ENCODE peak calls at places on chromosome 17, in seven cellular contexts. One of them, this sample, is unnamed.

GRCh38 chr17:72707881-72708280 is 384.6 kb downstream of the SLC39A11 start:
- DNase-seq in stimulated activated CD4-positive, alpha-beta T cell treated with anti-CD3 and anti-CD28 coated beads, Interleukin-1b, Interleukin-23, amount 100 ng/mL, for 1 hour: no peak
- DNase-seq in gastrocnemius medialis: no peak
- DNase-seq in GM10248: no peak
- DNase-seq in CD8-positive, alpha-beta T cell: no peak
- DNase-seq in body of pancreas: no peak
- DNase-seq in brain microvascular endothelial cell: no peak
- DNase-seq in this sample: no peak

GRCh38 chr17:14780116-14780515 is 479.2 kb downstream of the HS3ST3B1 start:
- DNase-seq in gastrocnemius medialis: no peak
- DNase-seq in brain microvascular endothelial cell: no peak
- DNase-seq in body of pancreas: no peak
- DNase-seq in GM10248: no peak
- DNase-seq in stimulated activated CD4-positive, alpha-beta T cell treated with anti-CD3 and anti-CD28 coated beads, Interleukin-1b, Interleukin-23, amount 100 ng/mL, for 1 hour: no peak
- DNase-seq in CD8-positive, alpha-beta T cell: no peak
- DNase-seq in this sample: no peak

GRCh38 chr17:48860034-48860433 is 29.2 kb downstream of the CALCOCO2 start:
- DNase-seq in brain microvascular endothelial cell: no peak
- DNase-seq in gastrocnemius medialis: no peak
- DNase-seq in CD8-positive, alpha-beta T cell: no peak
- DNase-seq in GM10248: no peak
- DNase-seq in body of pancreas: no peak
- DNase-seq in stimulated activated CD4-positive, alpha-beta T cell treated with anti-CD3 and anti-CD28 coated beads, Interleukin-1b, Interleukin-23, amount 100 ng/mL, for 1 hour: no peak
- DNase-seq in this sample: no peak

GRCh38 chr17:17722081-17722905 is 41.0 kb downstream of the RAI1 start:
- DNase-seq in gastrocnemius medialis: no peak
- DNase-seq in brain microvascular endothelial cell: no peak
- DNase-seq in body of pancreas: no peak
- DNase-seq in stimulated activated CD4-positive, alpha-beta T cell treated with anti-CD3 and anti-CD28 coated beads, Interleukin-1b, Interleukin-23, amount 100 ng/mL, for 1 hour: no peak
- DNase-seq in CD8-positive, alpha-beta T cell: no peak
- DNase-seq in GM10248: no peak
- DNase-seq in this sample: no peak

GRCh38 chr17:78717431-78717980 is 64.6 kb downstream of the CYTH1 start:
- DNase-seq in GM10248: no peak
- DNase-seq in CD8-positive, alpha-beta T cell: no peak
- DNase-seq in body of pancreas: peak
- DNase-seq in gastrocnemius medialis: no peak
- DNase-seq in stimulated activated CD4-positive, alpha-beta T cell treated with anti-CD3 and anti-CD28 coated beads, Interleukin-1b, Interleukin-23, amount 100 ng/mL, for 1 hour: no peak
- DNase-seq in brain microvascular endothelial cell: no peak
- DNase-seq in this sample: no peak

GRCh38 chr17:2337152-2337810 is at the start of gene SGSM2:
- DNase-seq in brain microvascular endothelial cell: no peak
- DNase-seq in GM10248: peak
- DNase-seq in body of pancreas: peak
- DNase-seq in CD8-positive, alpha-beta T cell: peak
- DNase-seq in gastrocnemius medialis: no peak
- DNase-seq in stimulated activated CD4-positive, alpha-beta T cell treated with anti-CD3 and anti-CD28 coated beads, Interleukin-1b, Interleukin-23, amount 100 ng/mL, for 1 hour: peak
- DNase-seq in this sample: no peak

GRCh38 chr17:63433746-63434591 is 12.1 kb downstream of the CYB561 start:
- DNase-seq in body of pancreas: peak
- DNase-seq in stimulated activated CD4-positive, alpha-beta T cell treated with anti-CD3 and anti-CD28 coated beads, Interleukin-1b, Interleukin-23, amount 100 ng/mL, for 1 hour: no peak
- DNase-seq in gastrocnemius medialis: peak
- DNase-seq in CD8-positive, alpha-beta T cell: no peak
- DNase-seq in GM10248: no peak
- DNase-seq in brain microvascular endothelial cell: peak
- DNase-seq in this sample: no peak

GRCh38 chr17:43998552-43998951 is 5.9 kb upstream of the NAGS start:
- DNase-seq in body of pancreas: no peak
- DNase-seq in brain microvascular endothelial cell: peak
- DNase-seq in CD8-positive, alpha-beta T cell: no peak
- DNase-seq in GM10248: no peak
- DNase-seq in gastrocnemius medialis: no peak
- DNase-seq in stimulated activated CD4-positive, alpha-beta T cell treated with anti-CD3 and anti-CD28 coated beads, Interleukin-1b, Interleukin-23, amount 100 ng/mL, for 1 hour: no peak
- DNase-seq in this sample: no peak

GRCh38 chr17:40516581-40517285 is 15.3 kb upstream of the TNS4 start:
- DNase-seq in GM10248: peak
- DNase-seq in body of pancreas: no peak
- DNase-seq in gastrocnemius medialis: peak
- DNase-seq in brain microvascular endothelial cell: no peak
- DNase-seq in stimulated activated CD4-positive, alpha-beta T cell treated with anti-CD3 and anti-CD28 coated beads, Interleukin-1b, Interleukin-23, amount 100 ng/mL, for 1 hour: no peak
- DNase-seq in CD8-positive, alpha-beta T cell: no peak
- DNase-seq in this sample: no peak

GRCh38 chr17:45650601-45651000 is 133.5 kb upstream of the CRHR1 start:
- DNase-seq in stimulated activated CD4-positive, alpha-beta T cell treated with anti-CD3 and anti-CD28 coated beads, Interleukin-1b, Interleukin-23, amount 100 ng/mL, for 1 hour: no peak
- DNase-seq in gastrocnemius medialis: no peak
- DNase-seq in brain microvascular endothelial cell: no peak
- DNase-seq in CD8-positive, alpha-beta T cell: no peak
- DNase-seq in body of pancreas: no peak
- DNase-seq in GM10248: no peak
- DNase-seq in this sample: no peak

GRCh38 chr17:76734080-76734840 is 2.9 kb downstream of the SRSF2 start:
- DNase-seq in stimulated activated CD4-positive, alpha-beta T cell treated with anti-CD3 and anti-CD28 coated beads, Interleukin-1b, Interleukin-23, amount 100 ng/mL, for 1 hour: no peak
- DNase-seq in GM10248: no peak
- DNase-seq in gastrocnemius medialis: no peak
- DNase-seq in CD8-positive, alpha-beta T cell: no peak
- DNase-seq in body of pancreas: peak
- DNase-seq in brain microvascular endothelial cell: no peak
- DNase-seq in this sample: no peak

GRCh38 chr17:3890893-3891219 is 2.0 kb downstream of the CAMKK1 start:
- DNase-seq in gastrocnemius medialis: no peak
- DNase-seq in GM10248: no peak
- DNase-seq in brain microvascular endothelial cell: no peak
- DNase-seq in body of pancreas: no peak
- DNase-seq in stimulated activated CD4-positive, alpha-beta T cell treated with anti-CD3 and anti-CD28 coated beads, Interleukin-1b, Interleukin-23, amount 100 ng/mL, for 1 hour: no peak
- DNase-seq in CD8-positive, alpha-beta T cell: no peak
- DNase-seq in this sample: no peak

GRCh38 chr17:28846231-28846630 is 3.6 kb upstream of the FAM222B start:
- DNase-seq in brain microvascular endothelial cell: no peak
- DNase-seq in GM10248: no peak
- DNase-seq in gastrocnemius medialis: no peak
- DNase-seq in stimulated activated CD4-positive, alpha-beta T cell treated with anti-CD3 and anti-CD28 coated beads, Interleukin-1b, Interleukin-23, amount 100 ng/mL, for 1 hour: no peak
- DNase-seq in body of pancreas: no peak
- DNase-seq in CD8-positive, alpha-beta T cell: no peak
- DNase-seq in this sample: no peak

GRCh38 chr17:79704691-79705090 is 26.1 kb upstream of the ENPP7 start:
- DNase-seq in stimulated activated CD4-positive, alpha-beta T cell treated with anti-CD3 and anti-CD28 coated beads, Interleukin-1b, Interleukin-23, amount 100 ng/mL, for 1 hour: no peak
- DNase-seq in brain microvascular endothelial cell: no peak
- DNase-seq in CD8-positive, alpha-beta T cell: no peak
- DNase-seq in GM10248: no peak
- DNase-seq in body of pancreas: no peak
- DNase-seq in gastrocnemius medialis: no peak
- DNase-seq in this sample: no peak

GRCh38 chr17:78497115-78497540 is 80.1 kb downstream of the DNAH17 start:
- DNase-seq in gastrocnemius medialis: peak
- DNase-seq in body of pancreas: peak
- DNase-seq in stimulated activated CD4-positive, alpha-beta T cell treated with anti-CD3 and anti-CD28 coated beads, Interleukin-1b, Interleukin-23, amount 100 ng/mL, for 1 hour: peak
- DNase-seq in brain microvascular endothelial cell: peak
- DNase-seq in GM10248: peak
- DNase-seq in CD8-positive, alpha-beta T cell: no peak
- DNase-seq in this sample: peak

GRCh38 chr17:66724581-66725341 is 110.2 kb upstream of the CACNG5 start:
- DNase-seq in brain microvascular endothelial cell: peak
- DNase-seq in body of pancreas: peak
- DNase-seq in gastrocnemius medialis: no peak
- DNase-seq in GM10248: no peak
- DNase-seq in stimulated activated CD4-positive, alpha-beta T cell treated with anti-CD3 and anti-CD28 coated beads, Interleukin-1b, Interleukin-23, amount 100 ng/mL, for 1 hour: no peak
- DNase-seq in CD8-positive, alpha-beta T cell: no peak
- DNase-seq in this sample: no peak

GRCh38 chr17:30235386-30236296 is at the start of gene SLC6A4:
- DNase-seq in stimulated activated CD4-positive, alpha-beta T cell treated with anti-CD3 and anti-CD28 coated beads, Interleukin-1b, Interleukin-23, amount 100 ng/mL, for 1 hour: no peak
- DNase-seq in body of pancreas: peak
- DNase-seq in CD8-positive, alpha-beta T cell: no peak
- DNase-seq in GM10248: peak
- DNase-seq in gastrocnemius medialis: no peak
- DNase-seq in brain microvascular endothelial cell: no peak
- DNase-seq in this sample: no peak

GRCh38 chr17:2282297-2282873 is 21.2 kb downstream of the SMG6 start:
- DNase-seq in CD8-positive, alpha-beta T cell: no peak
- DNase-seq in body of pancreas: no peak
- DNase-seq in brain microvascular endothelial cell: peak
- DNase-seq in gastrocnemius medialis: no peak
- DNase-seq in stimulated activated CD4-positive, alpha-beta T cell treated with anti-CD3 and anti-CD28 coated beads, Interleukin-1b, Interleukin-23, amount 100 ng/mL, for 1 hour: no peak
- DNase-seq in GM10248: peak
- DNase-seq in this sample: no peak

GRCh38 chr17:61410555-61411089 is 11.0 kb downstream of the TBX2 start:
- DNase-seq in CD8-positive, alpha-beta T cell: peak
- DNase-seq in GM10248: peak
- DNase-seq in stimulated activated CD4-positive, alpha-beta T cell treated with anti-CD3 and anti-CD28 coated beads, Interleukin-1b, Interleukin-23, amount 100 ng/mL, for 1 hour: no peak
- DNase-seq in body of pancreas: peak
- DNase-seq in gastrocnemius medialis: peak
- DNase-seq in brain microvascular endothelial cell: peak
- DNase-seq in this sample: no peak